ENCODE peak calls at places on chromosomes 2 and 18, in nine cellular contexts. X, R, J, D, Q, I, L, Y and C are unnamed samples.

GRCh38 chr2:237725661-237726060 is 72.9 kb upstream of the RBM44 start:
- DNase-seq in D (no peak), Q (no peak), Y (no peak), R (no peak), X (no peak), L (no peak), J (no peak), I (no peak), C (no peak)

GRCh38 chr2:26576565-26577441 is 64.4 kb downstream of the CIB4 start:
- DNase-seq in J (no peak), L (no peak), D (no peak), X (no peak), R (no peak), I (no peak), Q (no peak), Y (no peak), C (no peak)

GRCh38 chr2:62596061-62596658 is 90.2 kb upstream of the TMEM17 start:
- DNase-seq in R (no peak), J (no peak), Y (peak), X (no peak), D (peak), Q (peak), L (no peak), I (no peak), C (peak)

GRCh38 chr2:207163053-207163814 is 2.5 kb downstream of the KLF7 start:
- DNase-seq in Q (peak), D (peak), I (peak), R (no peak), Y (peak), J (peak), L (no peak), X (no peak), C (no peak)

GRCh38 chr2:187874786-187875185 is 320.6 kb upstream of the TFPI start:
- DNase-seq in L (no peak), J (no peak), R (no peak), I (no peak), D (no peak), Y (no peak), X (no peak), Q (peak), C (no peak)

GRCh38 chr18:49055787-49056186 is 105.0 kb upstream of the SMAD7 start:
- DNase-seq in J (peak), L (no peak), R (peak), Y (peak), Q (peak), X (peak), I (peak), D (peak), C (no peak)

GRCh38 chr2:230879271-230879882 is 14.6 kb downstream of the ITM2C start:
- DNase-seq in J (no peak), X (no peak), R (no peak), I (no peak), Q (no peak), L (no peak), D (no peak), Y (no peak), C (no peak)

GRCh38 chr2:31693882-31694281 is 113.1 kb upstream of the SRD5A2 start:
- DNase-seq in R (no peak), D (peak), I (no peak), X (no peak), J (peak), Q (peak), Y (no peak), L (no peak), C (no peak)

GRCh38 chr2:28469947-28470585 is 25.8 kb upstream of the PLB1 start:
- DNase-seq in I (no peak), X (no peak), R (no peak), Q (no peak), Y (no peak), J (no peak), L (no peak), D (no peak), C (no peak)

GRCh38 chr2:19649785-19650380 is 251.9 kb downstream of the TTC32 start:
- DNase-seq in J (peak), Q (peak), L (no peak), I (peak), D (peak), Y (peak), R (no peak), X (no peak), C (no peak)

GRCh38 chr2:128619471-128620325 is 301.0 kb upstream of the HS6ST1 start:
- DNase-seq in D (no peak), X (no peak), Q (no peak), I (no peak), Y (no peak), J (no peak), L (no peak), R (no peak), C (no peak)

GRCh38 chr2:229445013-229445412 is 173.9 kb upstream of the PID1 start:
- DNase-seq in L (peak), I (peak), J (peak), Q (peak), X (no peak), D (peak), R (no peak), Y (peak), C (no peak)

GRCh38 chr2:210541280-210541902 is 15.0 kb upstream of the CPS1 start:
- DNase-seq in Q (peak), D (no peak), Y (no peak), J (peak), L (peak), R (no peak), I (no peak), X (no peak), C (no peak)

GRCh38 chr18:67410671-67411070 is 105.8 kb downstream of the DSEL start:
- DNase-seq in I (no peak), L (no peak), Q (no peak), D (peak), X (no peak), R (no peak), J (peak), Y (no peak), C (peak)

GRCh38 chr2:227884511-227884947 is 13.1 kb downstream of the DAW1 start:
- DNase-seq in Q (peak), R (peak), D (peak), Y (peak), J (peak), L (peak), X (peak), I (peak), C (peak)

GRCh38 chr2:172280820-172281454 is 146.4 kb upstream of the ITGA6 start:
- DNase-seq in J (no peak), Q (no peak), X (no peak), I (peak), L (no peak), R (no peak), Y (no peak), D (no peak), C (no peak)

GRCh38 chr2:73069855-73070650 is 1.5 kb downstream of the SFXN5 start:
- DNase-seq in L (no peak), R (no peak), J (no peak), I (no peak), Y (no peak), X (no peak), Q (peak), D (peak), C (peak)

GRCh38 chr2:121037480-121037879 is 247.5 kb downstream of the TFCP2L1 start:
- DNase-seq in X (no peak), Y (no peak), L (no peak), Q (no peak), R (no peak), D (no peak), J (no peak), I (no peak), C (no peak)

GRCh38 chr18:12567849-12568248 is 90.1 kb downstream of the SPIRE1 start:
- DNase-seq in J (no peak), X (no peak), R (no peak), D (no peak), I (no peak), Y (no peak), L (no peak), Q (no peak), C (no peak)

GRCh38 chr18:8984131-8984670 is 118.3 kb upstream of the NDUFV2 start:
- DNase-seq in J (no peak), I (no peak), R (no peak), Y (no peak), Q (no peak), D (no peak), L (no peak), X (no peak), C (no peak)

GRCh38 chr2:201448067-201448466 is 3.2 kb downstream of the TRAK2 start:
- DNase-seq in Q (no peak), I (no peak), R (no peak), D (no peak), L (no peak), X (no peak), J (no peak), Y (no peak), C (no peak)

GRCh38 chr2:207239222-207239674 is 73.5 kb upstream of the KLF7 start:
- DNase-seq in L (no peak), I (peak), Y (peak), J (peak), Q (peak), D (peak), X (peak), R (no peak), C (no peak)

GRCh38 chr2:38416296-38417036 is 39.4 kb upstream of the ATL2 start:
- DNase-seq in L (no peak), X (no peak), R (no peak), I (no peak), Q (no peak), D (no peak), J (no peak), Y (no peak), C (no peak)

GRCh38 chr2:176552456-176553135 is 283.4 kb downstream of the MTX2 start:
- DNase-seq in R (no peak), L (no peak), D (peak), X (no peak), Y (peak), I (no peak), Q (peak), J (peak), C (no peak)

GRCh38 chr2:237873961-237874551 is 14.6 kb downstream of the RAMP1 start:
- DNase-seq in L (no peak), I (no peak), X (no peak), D (no peak), Q (no peak), J (no peak), Y (no peak), R (no peak), C (no peak)

GRCh38 chr2:8860239-8860638 is 22.8 kb upstream of the KIDINS220 start:
- DNase-seq in J (no peak), D (peak), Y (no peak), R (no peak), X (no peak), L (no peak), Q (no peak), I (no peak), C (no peak)

GRCh38 chr2:66962625-66963207 is 434.4 kb upstream of the ETAA1 start:
- DNase-seq in I (no peak), L (no peak), Y (no peak), X (no peak), Q (peak), J (no peak), D (no peak), R (no peak), C (no peak)

GRCh38 chr18:13441731-13442130 is 223.2 kb downstream of the LDLRAD4 start:
- DNase-seq in L (no peak), I (no peak), J (no peak), R (no peak), Y (no peak), X (no peak), D (no peak), Q (no peak), C (no peak)

GRCh38 chr2:95346236-95346737 is 49.1 kb downstream of the KCNIP3 start:
- DNase-seq in R (peak), Q (peak), X (peak), L (peak), Y (peak), I (peak), D (peak), J (peak), C (peak)

GRCh38 chr2:85131116-85131515 is 2.1 kb upstream of the TCF7L1 start:
- DNase-seq in J (peak), L (peak), D (peak), Q (peak), I (no peak), Y (no peak), X (no peak), R (no peak), C (peak)